ENCODE peak calls at places on chromosomes 6 and 20, in nine cellular contexts. R is fibroblast of lung, Q is tibial artery, G is PC-3, D is breast epithelium, U is WERI-Rb-1, W is endodermal cell, B is astrocyte, S is cardiac muscle cell. I is an unnamed sample. For H3K36me3, the result is how much of the 10 kb centered on the place peaks cover.

GRCh38 chr6:142984386-142984785 is 39.4 kb upstream of the HIVEP2 start:
- DNase-seq in Q (peak), W (no peak), D (no peak), U (no peak), G (no peak), B (no peak), R (no peak), S (no peak), I (no peak)

GRCh38 chr20:50844430-50845100 is 49.7 kb downstream of the BCAS4 start:
- DNase-seq in S (peak), R (peak), Q (no peak), G (peak), D (peak), B (peak), W (no peak), U (no peak), I (no peak)

GRCh38 chr20:14712302-14712739 is 374.9 kb upstream of the FLRT3 start:
- DNase-seq in Q (no peak), G (peak), U (no peak), B (peak), S (peak), W (no peak), D (no peak), R (peak), I (peak)

GRCh38 chr20:46400828-46401477 is 5.5 kb downstream of the ELMO2 start:
- DNase-seq in R (peak), D (no peak), B (peak), U (peak), S (peak), Q (no peak), W (peak), G (peak), I (peak)

GRCh38 chr6:21033575-21034026 is 499.3 kb downstream of the CDKAL1 start:
- DNase-seq in D (peak), G (peak), U (no peak), S (peak), Q (peak), R (peak), W (no peak), B (peak), I (peak)

GRCh38 chr20:52923123-52923543 is 49.0 kb upstream of the TSHZ2 start:
- DNase-seq in D (no peak), Q (no peak), W (peak), U (no peak), G (peak), S (peak), B (peak), R (peak), I (peak)

GRCh38 chr6:73134588-73134987 is 90.7 kb downstream of the KHDC1L start:
- DNase-seq in S (peak), G (peak), D (no peak), W (peak), R (peak), B (no peak), U (peak), Q (no peak), I (no peak)

GRCh38 chr20:4925842-4926530 is 75.3 kb downstream of the SLC23A2 start:
- DNase-seq in S (peak), G (peak), U (no peak), R (peak), D (peak), B (peak), W (no peak), Q (peak), I (no peak)

GRCh38 chr6:107509506-107509905 is 19.6 kb downstream of the SOBP start:
- DNase-seq in S (peak), W (no peak), G (no peak), R (peak), B (peak), D (no peak), Q (no peak), U (no peak), I (no peak)

GRCh38 chr6:18207949-18208348 is 52.7 kb downstream of the KDM1B start:
- DNase-seq in S (no peak), Q (no peak), G (no peak), D (no peak), U (no peak), R (no peak), B (no peak), W (peak), I (no peak)

GRCh38 chr6:158266131-158266530 is 46.1 kb upstream of the TULP4 start:
- DNase-seq in S (no peak), B (no peak), D (no peak), R (no peak), G (peak), Q (no peak), U (no peak), W (no peak), I (no peak)

GRCh38 chr20:41425180-41425884 is 58.7 kb upstream of the EMILIN3 start:
- DNase-seq in U (no peak), B (peak), S (peak), D (peak), G (no peak), Q (no peak), W (no peak), R (peak), I (no peak)

GRCh38 chr20:48604426-48604825 is 223.4 kb downstream of the PREX1 start:
- DNase-seq in Q (no peak), B (no peak), D (no peak), R (no peak), W (no peak), G (no peak), U (no peak), S (no peak), I (no peak)

GRCh38 chr6:1422290-1422689 is 32.9 kb downstream of the FOXF2 start:
- DNase-seq in U (no peak), R (no peak), Q (no peak), W (no peak), G (peak), S (no peak), D (no peak), B (no peak), I (no peak)

GRCh38 chr6:21587925-21588811 is 5.4 kb upstream of the SOX4 start:
- DNase-seq in D (peak), S (peak), W (peak), G (peak), U (peak), R (peak), Q (peak), B (peak), I (no peak)

GRCh38 chr6:18277181-18278006 is 13.1 kb upstream of the DEK start:
- DNase-seq in D (no peak), G (no peak), U (peak), W (peak), R (peak), S (no peak), Q (no peak), B (no peak), I (no peak)

GRCh38 chr6:130183271-130184222 is 39.2 kb downstream of the SAMD3 start:
- DNase-seq in G (no peak), Q (no peak), D (no peak), S (no peak), U (no peak), W (no peak), R (no peak), B (no peak), I (no peak)

GRCh38 chr20:63085087-63085861 is 78.5 kb upstream of the BHLHE23 start:
- DNase-seq in G (no peak), R (no peak), B (no peak), S (no peak), D (no peak), W (peak), U (peak), Q (no peak), I (no peak)

GRCh38 chr6:149642829-149643580 is 5.5 kb downstream of the KATNA1 start:
- DNase-seq in D (no peak), W (no peak), Q (no peak), S (peak), B (peak), U (no peak), G (no peak), R (peak), I (no peak)

GRCh38 chr20:59048681-59049030 is 6.1 kb upstream of the PRELID3B start:
- DNase-seq in U (no peak), S (no peak), W (no peak), Q (no peak), G (no peak), B (no peak), R (no peak), D (no peak), I (no peak)

GRCh38 chr20:46715292-46715756 is 5.9 kb downstream of the SLC2A10 start:
- DNase-seq in R (peak), G (peak), B (peak), Q (peak), U (peak), D (peak), S (peak), W (peak), I (peak)

GRCh38 chr6:583639-584038 is 73.3 kb downstream of the HUS1B start:
- DNase-seq in Q (no peak), B (no peak), W (no peak), U (no peak), G (no peak), R (no peak), S (no peak), D (no peak), I (no peak)

GRCh38 chr6:2542858-2543218 is 207.9 kb downstream of the MYLK4 start:
- DNase-seq in W (no peak), R (peak), U (no peak), S (peak), B (peak), Q (no peak), G (peak), D (no peak), I (no peak)

GRCh38 chr6:167757291-167757690 is 69.4 kb upstream of the AFDN start:
- DNase-seq in W (no peak), B (no peak), R (no peak), D (no peak), U (no peak), Q (no peak), G (no peak), S (no peak), I (no peak)

GRCh38 chr6:6825986-6826901 is 237.7 kb downstream of the LY86 start:
- DNase-seq in W (no peak), D (peak), S (peak), R (peak), Q (peak), U (no peak), G (peak), B (no peak), I (no peak)

GRCh38 chr6:159042003-159042823 is 2.6 kb downstream of the TAGAP start:
- DNase-seq in U (peak), S (peak), D (peak), Q (no peak), R (peak), W (peak), G (peak), B (peak), I (no peak)

GRCh38 chr6:83169511-83169910 is 23.6 kb downstream of the PGM3 start:
- DNase-seq in G (no peak), S (no peak), U (peak), W (no peak), Q (no peak), R (peak), B (peak), D (no peak), I (no peak)

GRCh38 chr6:152605901-152606390 is 31.2 kb downstream of the SYNE1 start:
- DNase-seq in W (no peak), D (no peak), Q (no peak), R (peak), U (no peak), G (no peak), B (peak), S (no peak), I (no peak)

GRCh38 chr6:44258921-44259320 is 1.6 kb upstream of the SLC35B2 start:
- DNase-seq in D (no peak), G (no peak), B (no peak), U (no peak), W (no peak), Q (no peak), S (no peak), R (no peak), I (no peak)

GRCh38 chr6:44257007-44257752 is at the start of gene SLC35B2:
- DNase-seq in U (peak), R (peak), S (peak), G (peak), B (peak), D (peak), Q (peak), W (peak), I (no peak)

GRCh38 chr6:44256291-44257006 is 879 bp downstream of the SLC35B2 start:
- DNase-seq in D (no peak), W (no peak), Q (no peak), B (no peak), S (no peak), G (peak), U (peak), R (no peak), I (no peak)

GRCh38 chr6:44258325-44258863 is 1.1 kb upstream of the SLC35B2 start:
- DNase-seq in U (no peak), D (no peak), G (no peak), B (no peak), W (no peak), S (no peak), Q (no peak), R (no peak), I (no peak)

GRCh38 chr6:44257753-44258324 is 511 bp upstream of the SLC35B2 start:
- DNase-seq in U (no peak), R (no peak), B (no peak), D (no peak), Q (no peak), W (no peak), G (no peak), S (no peak), I (no peak)
- TF ChIP-seq CTCF in U (no peak), R (no peak), B (no peak), D (no peak), Q (no peak), W (peak), G (peak), S (no peak), I (no peak)

DNA sequence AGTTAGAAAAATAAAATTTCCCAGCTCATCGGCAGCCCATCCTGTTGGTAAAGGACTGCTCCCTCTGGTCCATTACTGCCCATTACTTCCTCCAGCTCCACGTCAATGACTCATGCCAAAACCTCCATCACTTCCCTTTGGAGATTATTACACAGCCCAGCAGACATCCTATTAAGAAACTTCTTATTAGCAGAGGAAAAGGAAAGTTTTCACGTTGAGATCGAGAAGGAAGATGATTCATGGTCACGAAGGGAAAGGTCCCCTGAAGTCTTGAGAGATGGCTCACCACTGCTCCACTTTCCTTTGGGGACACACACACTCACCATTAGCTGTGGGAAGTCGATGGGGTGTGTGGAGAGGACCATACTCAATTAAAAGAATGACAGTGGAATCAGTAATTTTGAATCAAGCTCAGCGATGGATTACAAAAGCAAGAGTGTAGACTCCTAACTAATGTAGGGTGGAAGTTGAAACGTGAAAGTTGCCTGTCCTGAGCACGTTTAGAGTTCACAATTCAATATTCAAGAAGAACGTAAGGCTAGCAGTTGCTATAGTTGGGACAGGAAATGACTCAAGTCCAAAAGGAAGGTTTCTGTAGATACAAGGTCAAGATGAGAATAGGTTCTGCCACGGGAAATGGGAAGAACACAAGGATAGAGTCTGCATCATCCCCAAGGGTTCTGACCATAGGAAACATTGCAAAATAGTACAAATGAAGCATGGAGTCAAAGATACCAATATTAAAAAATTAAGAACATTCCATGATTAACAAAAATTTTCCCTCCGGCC is 21.6 kb downstream of the SASH1 start:
- DNase-seq in D (no peak), S (peak), W (no peak), B (peak), U (no peak), R (peak), G (no peak), Q (no peak), I (peak)
- H3K4me3 ChIP-seq in D (no peak), S (no peak), W (no peak), B (peak), U (no peak), R (no peak), G (no peak), Q (no peak), I (no peak)

GRCh38 chr20:2995796-2996195 is 47.6 kb upstream of the GNRH2 start:
- DNase-seq in S (no peak), Q (no peak), D (no peak), W (no peak), G (no peak), U (no peak), R (no peak), B (no peak), I (no peak)
- H3K36me3 ChIP-seq in S (under half), Q (under half), D (under half), W (half or more), G (under half), U (under half), R (under half), B (under half), I (under half)

DNA sequence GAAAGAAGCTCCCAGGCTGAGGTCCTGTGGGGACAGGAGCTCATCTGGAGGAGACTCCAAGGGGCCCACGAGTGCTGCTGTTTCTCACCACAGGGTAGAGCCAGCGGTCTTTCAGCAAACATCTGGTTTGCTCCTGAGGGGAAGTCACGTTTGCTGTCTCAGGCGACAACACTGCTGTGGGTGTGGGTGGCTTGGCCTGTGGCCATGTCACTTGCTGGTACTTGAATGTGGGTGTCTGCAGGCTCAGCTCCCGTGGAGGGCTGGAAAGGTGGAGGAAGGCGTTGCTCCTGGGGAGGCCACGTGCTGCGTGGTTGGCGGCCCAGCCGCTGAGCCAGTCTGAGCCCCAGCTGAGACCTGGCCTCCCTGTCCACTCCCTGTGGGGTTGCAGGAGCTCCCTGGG is 52.8 kb upstream of the MPC1 start:
- DNase-seq in D (no peak), R (no peak), U (no peak), B (no peak), S (no peak), G (no peak), W (no peak), Q (peak), I (no peak)
- TF ChIP-seq CTCF in D (no peak), R (no peak), U (no peak), B (no peak), S (no peak), G (no peak), W (peak), Q (no peak), I (peak)